ENCODE peak calls at places on chromosome 9, in six cellular contexts. E is keratinocyte; M is heart left ventricle; K is activated naive CD4-positive, alpha-beta T cell; P is NCI-H526 treated with DMSO at 0.1 percent for 48 hours; X is Calu3. Q is an unnamed sample.
A peak's percentile ranks its signal among the peaks of the same experiment; 100 is the strongest.

GRCh38 chr9:110257097-110257955 is 1.0 kb upstream of the TXN start:
- DNase-seq in E (no peak), M (no peak), K (no peak), P (no peak), X (no peak), Q (peak; percentile 21)

GRCh38 chr9:108363321-108363720 is 492.5 kb downstream of the ACTL7B start:
- DNase-seq in E (no peak), M (no peak), K (no peak), P (peak; percentile 56), X (no peak), Q (no peak)

GRCh38 chr9:109779711-109780452 is at the start of gene PALM2AKAP2:
- DNase-seq in E (no peak), M (peak; percentile 86), K (no peak), P (peak; percentile 0), X (peak; percentile 47), Q (peak; percentile 45)

GRCh38 chr9:124320062-124320973 is 62.6 kb downstream of the NEK6 start:
- DNase-seq in E (no peak), M (peak; percentile 74), K (no peak), P (peak; percentile 3), X (peak; percentile 75), Q (peak; percentile 78)

GRCh38 chr9:78121488-78121887 is 89.9 kb upstream of the GNAQ start:
- DNase-seq in E (no peak), M (peak; percentile 70), K (peak; percentile 38), P (peak; percentile 19), X (peak; percentile 61), Q (peak; percentile 60)

GRCh38 chr9:113988951-113989780 is 88.9 kb downstream of the AMBP start:
- DNase-seq in E (no peak), M (peak; percentile 62), K (no peak), P (no peak), X (no peak), Q (no peak)

GRCh38 chr9:136928591-136928990 is 15.9 kb downstream of the FBXW5 start:
- DNase-seq in E (no peak), M (peak; percentile 64), K (no peak), P (no peak), X (no peak), Q (no peak)

GRCh38 chr9:35727676-35728040 is 4.3 kb downstream of the TLN1 start:
- DNase-seq in E (no peak), M (no peak), K (no peak), P (no peak), X (no peak), Q (no peak)

GRCh38 chr9:133507246-133507965 is 17.4 kb downstream of the MYMK start:
- DNase-seq in E (no peak), M (peak; percentile 47), K (no peak), P (no peak), X (no peak), Q (no peak)

GRCh38 chr9:135592625-135593024 is 31.1 kb downstream of the PAEP start:
- DNase-seq in E (no peak), M (no peak), K (no peak), P (no peak), X (no peak), Q (no peak)

GRCh38 chr9:104906441-104907277 is 21.3 kb downstream of the ABCA1 start:
- DNase-seq in E (no peak), M (no peak), K (no peak), P (no peak), X (no peak), Q (no peak)

GRCh38 chr9:75084081-75084672 is 3.8 kb downstream of the NMRK1 start:
- DNase-seq in E (no peak), M (no peak), K (no peak), P (no peak), X (no peak), Q (no peak)

GRCh38 chr9:134871941-134872340 is 8.7 kb upstream of the FCN2 start:
- DNase-seq in E (no peak), M (no peak), K (no peak), P (no peak), X (no peak), Q (peak; percentile 36)

GRCh38 chr9:7298123-7298522 is 501.5 kb downstream of the DMAC1 start:
- DNase-seq in E (no peak), M (no peak), K (no peak), P (no peak), X (no peak), Q (no peak)